ENCODE peak calls at places on chromosomes 4 and X, in four cellular contexts. U is tibial nerve, W is B cell, B is heart left ventricle. N is an unnamed sample.

GRCh38 chr4:24840826-24841587 is 45.6 kb downstream of the SOD3 start:
- DNase-seq in U (no peak), W (no peak), B (no peak), N (no peak)

GRCh38 chrX:3589474-3589873 is 124.0 kb downstream of the PRKX start:
- DNase-seq in U (no peak), W (no peak), B (no peak), N (no peak)

GRCh38 chrX:13938053-13938765 is 91.5 kb downstream of the GEMIN8 start:
- DNase-seq in U (no peak), W (peak; percentile 59), B (no peak), N (no peak)

GRCh38 chr4:186953601-186954260 is 230.1 kb upstream of the FAT1 start:
- DNase-seq in U (peak; percentile 39), W (no peak), B (peak; percentile 25), N (no peak)

GRCh38 chrX:49282647-49283011 is 13.0 kb downstream of the PPP1R3F start:
- DNase-seq in U (no peak), W (no peak), B (no peak), N (no peak)

GRCh38 chrX:25015486-25016360 is at the start of gene ARX:
- DNase-seq in U (no peak), W (peak; percentile 51), B (peak; percentile 52), N (no peak)

GRCh38 chr4:17155486-17155885 is 257.0 kb upstream of the LDB2 start:
- DNase-seq in U (no peak), W (no peak), B (no peak), N (no peak)

GRCh38 chr4:161642708-161643107 is 521.1 kb downstream of the FSTL5 start:
- DNase-seq in U (no peak), W (no peak), B (no peak), N (no peak)

GRCh38 chr4:95701500-95701899 is 138.4 kb upstream of the PDHA2 start:
- DNase-seq in U (no peak), W (no peak), B (no peak), N (no peak)

DNA sequence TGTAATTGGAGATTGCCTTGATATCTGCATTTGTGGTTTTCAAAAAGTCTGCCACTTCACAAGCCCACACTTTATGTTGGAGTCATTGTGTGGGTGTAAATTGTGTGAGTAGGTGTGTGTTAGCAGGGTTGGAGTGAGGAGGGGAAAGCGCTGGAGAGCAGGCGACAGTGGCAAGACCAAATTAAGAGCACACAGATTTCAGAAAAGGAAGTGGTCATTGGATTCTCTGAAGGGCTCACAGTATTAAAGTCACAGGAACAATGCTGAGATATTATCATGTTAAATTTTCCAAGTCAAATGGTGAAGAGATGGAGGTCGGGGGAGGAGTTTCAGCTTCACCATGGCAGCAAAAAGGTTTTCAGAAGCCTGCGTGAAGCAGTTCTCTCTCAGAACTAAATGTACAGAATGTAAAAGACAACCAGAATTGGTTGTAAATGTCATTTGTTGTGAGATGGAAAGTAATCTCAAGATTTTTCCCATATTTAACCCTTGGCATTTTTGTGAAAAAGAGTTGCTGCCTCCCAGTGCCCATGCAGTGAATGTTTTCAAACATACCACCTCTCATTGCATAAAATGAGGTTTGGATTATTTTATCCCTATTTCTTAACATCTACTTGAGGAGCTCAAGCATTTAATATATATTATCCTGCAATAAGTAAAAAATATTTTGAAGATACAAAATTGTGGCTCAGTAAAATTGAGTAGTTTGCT is 265.9 kb downstream of the ZNF674 start:
- DNase-seq in U (no peak), W (no peak), B (no peak), N (no peak)
- TF ChIP-seq CTCF in U (no peak), W (no peak), B (no peak), N (no peak)

GRCh38 chr4:164997941-164998340 is 20.5 kb upstream of the TRIM61 start:
- DNase-seq in U (no peak), W (no peak), B (no peak), N (no peak)

GRCh38 chr4:164997324-164997723 is 19.9 kb upstream of the TRIM61 start:
- DNase-seq in U (no peak), W (no peak), B (no peak), N (no peak)
- TF ChIP-seq CTCF in U (no peak), W (no peak), B (no peak), N (no peak)

GRCh38 chrX:56788717-56789122 is 59.7 kb downstream of the NBDY start:
- DNase-seq in U (peak; percentile 40), W (no peak), B (no peak), N (no peak)
- TF ChIP-seq CTCF in U (no peak), W (no peak), B (no peak), N (no peak)

GRCh38 chr4:60962286-60962685 is 237.8 kb upstream of the ADGRL3 start:
- DNase-seq in U (no peak), W (no peak), B (no peak), N (no peak)
- TF ChIP-seq CTCF in U (no peak), W (no peak), B (no peak), N (no peak)

GRCh38 chr4:38169524-38169923 is 209.3 kb downstream of the PTTG2 start:
- DNase-seq in U (no peak), W (no peak), B (no peak), N (no peak)

GRCh38 chr4:38164346-38164745 is 204.1 kb downstream of the PTTG2 start:
- DNase-seq in U (no peak), W (no peak), B (no peak), N (no peak)

GRCh38 chr4:38163216-38164006 is 203.2 kb downstream of the PTTG2 start:
- DNase-seq in U (no peak), W (no peak), B (no peak), N (no peak)

GRCh38 chr4:38166768-38167167 is 206.6 kb downstream of the PTTG2 start:
- DNase-seq in U (no peak), W (no peak), B (no peak), N (no peak)

DNA sequence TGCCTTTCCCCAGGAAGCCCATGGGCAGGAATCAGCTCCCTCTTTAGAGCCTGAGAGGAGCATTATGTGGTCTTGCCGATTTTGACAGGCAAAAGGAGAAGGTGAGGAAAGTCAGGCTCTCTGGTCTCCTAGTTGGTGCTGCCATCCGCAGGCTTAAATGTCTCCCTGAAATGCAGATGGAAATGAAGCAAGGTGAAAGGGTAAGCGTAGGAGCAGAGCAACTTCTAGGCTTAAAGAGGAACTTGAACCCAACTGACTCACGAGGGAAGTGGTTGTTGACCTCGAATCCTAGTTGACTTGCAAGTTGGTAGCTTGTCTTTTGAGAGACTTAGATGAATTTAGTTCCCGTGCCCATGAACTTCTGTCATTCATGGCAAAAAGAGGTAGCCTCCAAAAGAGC is 205.9 kb downstream of the PTTG2 start:
- DNase-seq in U (no peak), W (no peak), B (no peak), N (no peak)
- TF ChIP-seq CTCF in U (no peak), W (no peak), B (no peak), N (no peak)

GRCh38 chr4:71538528-71538927 is 199.7 kb downstream of the SLC4A4 start:
- DNase-seq in U (no peak), W (no peak), B (no peak), N (no peak)

GRCh38 chr4:71537551-71538065 is 198.8 kb downstream of the SLC4A4 start:
- DNase-seq in U (no peak), W (no peak), B (no peak), N (no peak)

GRCh38 chr4:71541541-71541940 is 202.7 kb downstream of the SLC4A4 start:
- DNase-seq in U (no peak), W (no peak), B (no peak), N (no peak)

GRCh38 chr4:71545168-71545567 is 206.3 kb downstream of the SLC4A4 start:
- DNase-seq in U (no peak), W (no peak), B (no peak), N (no peak)

DNA sequence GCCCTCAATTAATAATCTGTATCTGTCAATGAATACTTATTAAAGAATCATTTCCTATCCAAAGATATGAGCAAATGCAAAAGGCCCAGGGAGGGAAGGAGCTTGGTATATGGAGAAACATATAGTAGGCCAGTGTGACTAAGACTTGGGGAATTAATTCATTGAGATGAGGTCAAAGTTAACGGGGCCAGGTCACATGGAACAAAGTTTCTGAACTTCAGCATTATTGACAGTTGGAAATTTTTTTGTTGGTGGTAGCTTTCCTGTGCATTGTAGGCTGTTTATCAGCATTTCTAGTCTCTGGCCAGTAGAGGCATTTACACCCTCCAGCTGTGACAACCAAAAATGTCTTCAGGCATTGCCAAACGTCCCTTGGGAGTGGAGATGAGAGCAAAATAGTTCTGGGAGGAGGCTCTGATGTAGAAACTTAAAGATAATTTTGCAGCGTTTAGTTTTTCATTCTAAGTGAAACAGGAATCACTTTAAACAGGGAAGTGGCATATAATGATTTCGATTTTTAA is 202.0 kb downstream of the SLC4A4 start:
- DNase-seq in U (no peak), W (no peak), B (no peak), N (no peak)
- TF ChIP-seq CTCF in U (no peak), W (no peak), B (peak; percentile 12), N (no peak)

GRCh38 chr4:76729991-76730390 is 168.0 kb downstream of the SOWAHB start:
- DNase-seq in U (no peak), W (no peak), B (no peak), N (no peak)

GRCh38 chr4:76736434-76736833 is 161.5 kb downstream of the SOWAHB start:
- DNase-seq in U (no peak), W (no peak), B (no peak), N (no peak)

GRCh38 chr4:76737180-76737579 is 160.8 kb downstream of the SOWAHB start:
- DNase-seq in U (no peak), W (no peak), B (no peak), N (no peak)

GRCh38 chr4:76732246-76732645 is 165.7 kb downstream of the SOWAHB start:
- DNase-seq in U (no peak), W (no peak), B (no peak), N (no peak)

GRCh38 chr4:76733380-76733779 is 164.6 kb downstream of the SOWAHB start:
- DNase-seq in U (no peak), W (no peak), B (no peak), N (no peak)
- TF ChIP-seq CTCF in U (no peak), W (no peak), B (no peak), N (no peak)

GRCh38 chrX:27917713-27918500 is 63.3 kb downstream of the DCAF8L1 start:
- DNase-seq in U (no peak), W (no peak), B (no peak), N (no peak)

GRCh38 chrX:27924718-27925117 is 56.5 kb downstream of the DCAF8L1 start:
- DNase-seq in U (no peak), W (no peak), B (no peak), N (no peak)

GRCh38 chrX:27924261-27924660 is 57.0 kb downstream of the DCAF8L1 start:
- DNase-seq in U (no peak), W (no peak), B (no peak), N (no peak)

GRCh38 chrX:27915617-27916016 is 65.6 kb downstream of the DCAF8L1 start:
- DNase-seq in U (no peak), W (no peak), B (no peak), N (no peak)

DNA sequence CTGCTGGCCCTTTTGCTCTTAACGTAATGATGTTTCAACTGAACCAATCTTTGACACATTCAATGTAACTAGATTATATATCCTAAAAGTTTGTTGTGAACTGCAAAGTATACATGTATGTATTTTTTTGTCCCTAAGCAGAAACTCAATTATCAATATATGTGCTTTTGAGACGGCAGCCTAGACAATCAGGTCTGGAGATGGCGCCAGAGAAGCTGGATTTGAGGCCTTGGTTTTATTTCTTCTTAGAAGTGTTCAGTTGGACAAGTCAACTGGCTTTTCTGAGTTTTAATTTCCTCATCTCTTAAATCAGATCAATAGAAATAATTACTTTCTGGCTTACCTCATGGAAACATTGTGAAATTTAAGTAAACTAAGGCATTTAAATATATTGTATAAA is 62.5 kb downstream of the DCAF8L1 start:
- DNase-seq in U (no peak), W (no peak), B (no peak), N (no peak)
- TF ChIP-seq CTCF in U (no peak), W (no peak), B (peak; percentile 23), N (no peak)

N was measured in natural killer cell.